ENCODE peak calls at places on chromosomes 16 and 17, in ten cellular contexts. G is endothelial cell, P is cardiac muscle cell, Q is GM23338, O is astrocyte of the cerebellum, T is HFF-Myc, D is tibial nerve, V is ovary, Y is mucosa of descending colon, I is stomach. Z is an unnamed sample.
A peak's percentile ranks its signal among the peaks of the same experiment; 100 is the strongest.

GRCh38 chr17:74759941-74760340 is 11.5 kb downstream of the NHERF1 start:
- DNase-seq in G (no peak), P (no peak), Q (peak; percentile 54), O (no peak), T (no peak), D (no peak), V (no peak), Y (no peak), I (peak; percentile 83), Z (no peak)

GRCh38 chr17:2545393-2545792 is 33.7 kb upstream of the METTL16 start:
- DNase-seq in G (no peak), P (no peak), Q (no peak), O (no peak), T (no peak), D (no peak), V (no peak), Y (no peak), I (peak; percentile 37), Z (no peak)

GRCh38 chr16:66240996-66241395 is 125.5 kb upstream of the CDH5 start:
- DNase-seq in G (no peak), P (no peak), Q (no peak), O (no peak), T (no peak), D (no peak), V (no peak), Y (no peak), I (no peak), Z (no peak)

GRCh38 chr17:21360048-21360447 is 16.1 kb upstream of the KCNJ12 start:
- DNase-seq in G (no peak), P (no peak), Q (peak; percentile 45), O (no peak), T (no peak), D (no peak), V (no peak), Y (peak; percentile 19), I (no peak), Z (no peak)

GRCh38 chr16:85554791-85555548 is 58.2 kb upstream of the GSE1 start:
- DNase-seq in G (peak; percentile 46), P (peak; percentile 86), Q (peak; percentile 38), O (no peak), T (no peak), D (no peak), V (peak; percentile 87), Y (peak; percentile 82), I (peak; percentile 60), Z (no peak)

GRCh38 chr17:1555618-1556471 is 6.7 kb downstream of the PITPNA start:
- DNase-seq in G (no peak), P (no peak), Q (no peak), O (no peak), T (no peak), D (no peak), V (no peak), Y (peak; percentile 77), I (no peak), Z (no peak)

GRCh38 chr16:86682219-86682904 is 104.0 kb downstream of the FOXL1 start:
- DNase-seq in G (no peak), P (no peak), Q (no peak), O (no peak), T (no peak), D (no peak), V (no peak), Y (no peak), I (no peak), Z (no peak)

GRCh38 chr17:63701477-63702222 is 1.7 kb upstream of the LIMD2 start:
- DNase-seq in G (no peak), P (no peak), Q (no peak), O (no peak), T (no peak), D (no peak), V (no peak), Y (peak; percentile 86), I (peak; percentile 41), Z (no peak)

GRCh38 chr17:82786427-82786826 is 34.6 kb downstream of the TBCD start:
- DNase-seq in G (no peak), P (no peak), Q (no peak), O (no peak), T (no peak), D (no peak), V (no peak), Y (no peak), I (no peak), Z (no peak)

GRCh38 chr16:77467929-77468328 is 33.1 kb upstream of the ADAMTS18 start:
- DNase-seq in G (no peak), P (no peak), Q (no peak), O (no peak), T (no peak), D (no peak), V (no peak), Y (no peak), I (no peak), Z (no peak)

GRCh38 chr16:56985288-56985961 is 3.9 kb upstream of the NLRC5 start:
- DNase-seq in G (no peak), P (peak; percentile 89), Q (no peak), O (peak; percentile 35), T (peak; percentile 63), D (peak; percentile 70), V (peak; percentile 66), Y (peak; percentile 83), I (peak; percentile 57), Z (no peak)

GRCh38 chr17:7684856-7685532 is 2.3 kb downstream of the TP53 start:
- DNase-seq in G (no peak), P (no peak), Q (no peak), O (no peak), T (no peak), D (no peak), V (no peak), Y (no peak), I (no peak), Z (no peak)

GRCh38 chr16:5581963-5582362 is 484.4 kb upstream of the EEF2KMT start:
- DNase-seq in G (no peak), P (no peak), Q (no peak), O (no peak), T (no peak), D (no peak), V (no peak), Y (no peak), I (no peak), Z (no peak)

GRCh38 chr16:1426734-1427451 is 4.0 kb upstream of the PERCC1 start:
- DNase-seq in G (no peak), P (no peak), Q (peak; percentile 44), O (no peak), T (no peak), D (no peak), V (no peak), Y (no peak), I (no peak), Z (peak; percentile 67)

GRCh38 chr17:76367647-76368046 is 13.9 kb upstream of the PRPSAP1 start:
- DNase-seq in G (no peak), P (no peak), Q (no peak), O (no peak), T (no peak), D (no peak), V (no peak), Y (no peak), I (no peak), Z (no peak)

GRCh38 chr16:10743227-10743609 is 424 bp upstream of the NUBP1 start:
- DNase-seq in G (no peak), P (no peak), Q (no peak), O (no peak), T (no peak), D (no peak), V (no peak), Y (no peak), I (no peak), Z (no peak)

GRCh38 chr17:17377568-17377967 is 74.4 kb downstream of the NT5M start:
- DNase-seq in G (no peak), P (no peak), Q (no peak), O (no peak), T (no peak), D (no peak), V (no peak), Y (no peak), I (no peak), Z (no peak)

GRCh38 chr16:12971216-12971615 is 69.8 kb downstream of the SHISA9 start:
- DNase-seq in G (no peak), P (no peak), Q (no peak), O (peak; percentile 43), T (no peak), D (no peak), V (no peak), Y (no peak), I (peak; percentile 26), Z (no peak)

GRCh38 chr16:4324871-4325740 is 9.2 kb downstream of the GLIS2 start:
- DNase-seq in G (no peak), P (no peak), Q (no peak), O (no peak), T (no peak), D (no peak), V (no peak), Y (no peak), I (no peak), Z (no peak)

GRCh38 chr16:81548551-81548900 is 103.9 kb downstream of the CMIP start:
- DNase-seq in G (no peak), P (no peak), Q (no peak), O (no peak), T (no peak), D (no peak), V (no peak), Y (no peak), I (no peak), Z (no peak)
- TF ChIP-seq CTCF in G (no peak), P (no peak), Q (no peak), O (no peak), T (no peak), D (no peak), V (no peak), Y (no peak), I (no peak), Z (no peak)

GRCh38 chr16:78903237-78903636 is 697.3 kb downstream of the MAF start:
- DNase-seq in G (no peak), P (no peak), Q (no peak), O (no peak), T (no peak), D (no peak), V (no peak), Y (no peak), I (no peak), Z (no peak)
- TF ChIP-seq CTCF in G (no peak), P (no peak), Q (no peak), O (no peak), T (no peak), D (no peak), V (no peak), Y (no peak), I (no peak), Z (no peak)

GRCh38 chr16:46690281-46691178 is 1.1 kb downstream of the ORC6 start:
- DNase-seq in G (peak; percentile 14), P (peak; percentile 51), Q (no peak), O (no peak), T (no peak), D (no peak), V (no peak), Y (peak; percentile 62), I (no peak), Z (no peak)
- TF ChIP-seq CTCF in G (no peak), P (no peak), Q (peak; percentile 8), O (no peak), T (no peak), D (no peak), V (no peak), Y (no peak), I (no peak), Z (no peak)

DNA sequence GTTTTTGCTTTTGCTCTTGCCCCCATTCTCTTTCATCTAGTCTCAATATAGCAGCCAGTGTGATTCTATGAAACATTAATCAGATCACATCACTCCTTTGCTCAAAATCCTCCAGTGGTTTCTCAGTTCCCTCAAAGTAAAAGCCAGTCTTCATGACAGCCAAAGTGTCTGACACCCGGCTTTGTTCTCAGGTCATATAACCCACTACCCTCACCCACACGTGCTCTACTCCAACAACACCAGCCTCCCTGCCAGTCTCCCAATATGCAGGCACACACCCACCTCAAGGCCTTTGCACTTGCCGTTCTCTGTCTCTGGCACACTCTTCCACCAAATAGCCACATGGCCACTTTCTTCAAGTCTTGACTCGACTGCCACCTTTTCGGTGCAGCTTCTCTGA is 4.4 kb downstream of the MTMR4 start:
- DNase-seq in G (no peak), P (no peak), Q (no peak), O (no peak), T (no peak), D (no peak), V (no peak), Y (no peak), I (no peak), Z (no peak)
- TF ChIP-seq CTCF in G (no peak), P (no peak), Q (no peak), O (no peak), T (no peak), D (no peak), V (no peak), Y (no peak), I (no peak), Z (no peak)